ENCODE peak calls at places on chromosomes 3 and 15, in seven cellular contexts. M is cardiac fibroblast, J is fibroblast of gingiva, Z is OCI-LY7, Q is Calu3, Y is sigmoid colon, B is B cell. E is an unnamed sample.

GRCh38 chr15:56339594-56339993 is 25.6 kb upstream of the TEX9 start:
- DNase-seq in M (peak; percentile 55), J (no peak), Z (no peak), B (no peak), Q (no peak), Y (no peak), E (peak; percentile 21)

GRCh38 chr15:42494998-42495360 is 455 bp upstream of the SNAP23 start:
- DNase-seq in Z (no peak), Q (peak; percentile 30), M (peak; percentile 86), B (no peak), J (peak; percentile 66), Y (peak; percentile 74), E (peak; percentile 67)

GRCh38 chr3:47134311-47134710 is 29.6 kb downstream of the SETD2 start:
- DNase-seq in M (no peak), J (no peak), Z (no peak), Y (no peak), Q (no peak), B (no peak), E (no peak)

GRCh38 chr3:108914774-108915641 is 38.7 kb downstream of the GUCA1C start:
- DNase-seq in J (peak; percentile 23), M (peak; percentile 71), B (peak; percentile 60), Z (peak; percentile 56), Y (no peak), Q (peak; percentile 60), E (peak; percentile 69)

GRCh38 chr15:69756440-69756839 is 303.8 kb downstream of the RPLP1 start:
- DNase-seq in Q (no peak), B (no peak), Z (no peak), M (peak; percentile 15), Y (no peak), J (no peak), E (no peak)

GRCh38 chr3:62028236-62028635 is 345.1 kb downstream of the FEZF2 start:
- DNase-seq in J (peak; percentile 15), Q (no peak), Z (no peak), M (no peak), Y (no peak), B (no peak), E (no peak)

GRCh38 chr15:27238209-27238608 is 267.2 kb downstream of the GABRG3 start:
- DNase-seq in Q (no peak), Z (no peak), Y (no peak), J (no peak), B (no peak), M (no peak), E (no peak)

GRCh38 chr3:71718069-71718468 is 7.1 kb downstream of the EIF4E3 start:
- DNase-seq in B (no peak), Y (no peak), Q (no peak), Z (no peak), J (no peak), M (no peak), E (no peak)

GRCh38 chr15:31031471-31032064 is 40.1 kb upstream of the MTMR10 start:
- DNase-seq in M (peak; percentile 62), Q (no peak), B (no peak), Z (no peak), J (no peak), Y (no peak), E (peak; percentile 50)

GRCh38 chr3:45479627-45480026 is 91.3 kb downstream of the LARS2 start:
- DNase-seq in Z (no peak), Y (no peak), Q (peak; percentile 5), M (peak; percentile 91), J (peak; percentile 81), B (no peak), E (peak; percentile 72)

GRCh38 chr3:127678611-127679533 is 6.1 kb downstream of the ABTB1 start:
- DNase-seq in B (no peak), M (no peak), J (no peak), Q (no peak), Z (no peak), Y (peak; percentile 57), E (no peak)

GRCh38 chr15:29103825-29104565 is 165.6 kb downstream of the NSMCE3 start:
- DNase-seq in Q (no peak), B (no peak), M (peak; percentile 80), Z (peak; percentile 41), Y (peak; percentile 78), J (peak; percentile 51), E (peak; percentile 70)

GRCh38 chr3:151992326-151993041 is 119.0 kb downstream of the SUCNR1 start:
- DNase-seq in J (no peak), Z (no peak), B (no peak), Y (no peak), Q (no peak), M (no peak), E (no peak)

GRCh38 chr15:74123131-74123429 is 7.3 kb upstream of the ISLR2 start:
- DNase-seq in Q (no peak), M (no peak), J (no peak), Y (no peak), Z (peak; percentile 60), B (peak; percentile 23), E (no peak)

GRCh38 chr3:195900426-195901355 is 7.7 kb downstream of the TNK2 start:
- DNase-seq in Z (peak; percentile 34), Q (peak; percentile 47), B (no peak), J (peak; percentile 92), Y (peak; percentile 80), M (no peak), E (no peak)

GRCh38 chr15:77179541-77179998 is 108.7 kb upstream of the TSPAN3 start:
- DNase-seq in B (no peak), M (no peak), J (no peak), Y (no peak), Q (no peak), Z (no peak), E (no peak)

E was measured in fibroblast of mammary gland.